ENCODE peak calls at places on chromosomes 5 and 9, in six cellular contexts. T, Z, R, O, N and G are unnamed samples.

GRCh38 chr9:86939896-86940295 is 7.4 kb downstream of the GAS1 start:
- DNase-seq in T (no peak), Z (no peak), R (no peak), O (no peak), N (no peak), G (no peak)

GRCh38 chr9:2286306-2286705 is 271.2 kb downstream of the SMARCA2 start:
- DNase-seq in T (no peak), Z (no peak), R (no peak), O (no peak), N (no peak), G (no peak)

GRCh38 chr9:114754574-114754973 is 51.3 kb downstream of the TNFSF15 start:
- DNase-seq in T (no peak), Z (no peak), R (peak; percentile 12), O (no peak), N (no peak), G (no peak)

GRCh38 chr5:153970496-153970895 is 68.2 kb downstream of the FAM114A2 start:
- DNase-seq in T (no peak), Z (no peak), R (no peak), O (no peak), N (no peak), G (no peak)

GRCh38 chr9:131650254-131650653 is 89.6 kb downstream of the RAPGEF1 start:
- DNase-seq in T (no peak), Z (no peak), R (no peak), O (peak; percentile 99), N (peak; percentile 71), G (no peak)

GRCh38 chr5:78953092-78953800 is 31.9 kb downstream of the ARSB start:
- DNase-seq in T (no peak), Z (no peak), R (no peak), O (no peak), N (no peak), G (no peak)

GRCh38 chr9:70229579-70229978 is 29.2 kb upstream of the SMC5 start:
- DNase-seq in T (no peak), Z (peak; percentile 46), R (no peak), O (no peak), N (no peak), G (no peak)

GRCh38 chr5:159992566-159992965 is 16.4 kb upstream of the TTC1 start:
- DNase-seq in T (no peak), Z (no peak), R (no peak), O (no peak), N (no peak), G (no peak)

GRCh38 chr5:141952030-141952429 is 6.0 kb downstream of the PCDH12 start:
- DNase-seq in T (no peak), Z (no peak), R (no peak), O (no peak), N (no peak), G (no peak)

GRCh38 chr5:44868541-44868940 is 59.8 kb downstream of the MRPS30 start:
- DNase-seq in T (no peak), Z (no peak), R (no peak), O (no peak), N (no peak), G (no peak)

GRCh38 chr5:171855798-171856772 is 70.5 kb downstream of the SMIM23 start:
- DNase-seq in T (no peak), Z (peak; percentile 53), R (no peak), O (no peak), N (no peak), G (no peak)

GRCh38 chr5:172059661-172060100 is 53.2 kb upstream of the FBXW11 start:
- DNase-seq in T (no peak), Z (peak; percentile 36), R (peak; percentile 37), O (no peak), N (no peak), G (no peak)

GRCh38 chr5:55897905-55898304 is 46.7 kb downstream of the IL31RA start:
- DNase-seq in T (no peak), Z (peak; percentile 96), R (no peak), O (peak; percentile 47), N (no peak), G (no peak)

GRCh38 chr9:99055384-99055783 is 49.5 kb upstream of the TGFBR1 start:
- DNase-seq in T (no peak), Z (no peak), R (no peak), O (no peak), N (no peak), G (no peak)

GRCh38 chr5:5629579-5629978 is 207.1 kb downstream of the ICE1 start:
- DNase-seq in T (no peak), Z (peak; percentile 62), R (no peak), O (no peak), N (no peak), G (no peak)

GRCh38 chr9:92990461-92990860 is 43.1 kb downstream of the FGD3 start:
- DNase-seq in T (no peak), Z (no peak), R (no peak), O (no peak), N (no peak), G (no peak)

DNA sequence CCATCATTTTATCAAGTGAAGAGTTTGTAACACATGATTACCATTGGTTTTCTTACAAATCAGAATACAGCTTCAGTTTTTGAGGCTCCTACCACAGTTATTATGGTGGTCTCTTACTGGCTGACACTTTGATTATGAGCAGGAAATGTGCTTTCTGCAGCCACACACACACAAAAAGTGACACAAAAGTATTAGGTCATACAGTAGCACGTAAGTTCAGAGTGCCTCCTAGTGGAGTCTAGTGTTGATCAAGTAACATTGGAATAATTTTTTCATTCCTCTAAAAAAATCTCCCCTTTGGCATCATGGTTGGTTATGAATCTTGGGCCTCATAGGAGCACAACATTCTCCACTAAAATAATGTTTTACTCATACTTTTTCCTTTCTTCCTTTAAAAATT is 37.6 kb downstream of the PAM start:
- DNase-seq in T (no peak), Z (peak; percentile 22), R (peak; percentile 4), O (no peak), N (no peak), G (no peak)
- TF ChIP-seq CTCF in T (peak; percentile 8), Z (peak; percentile 31), R (peak; percentile 50), O (peak; percentile 7), N (no peak), G (no peak)

DNA sequence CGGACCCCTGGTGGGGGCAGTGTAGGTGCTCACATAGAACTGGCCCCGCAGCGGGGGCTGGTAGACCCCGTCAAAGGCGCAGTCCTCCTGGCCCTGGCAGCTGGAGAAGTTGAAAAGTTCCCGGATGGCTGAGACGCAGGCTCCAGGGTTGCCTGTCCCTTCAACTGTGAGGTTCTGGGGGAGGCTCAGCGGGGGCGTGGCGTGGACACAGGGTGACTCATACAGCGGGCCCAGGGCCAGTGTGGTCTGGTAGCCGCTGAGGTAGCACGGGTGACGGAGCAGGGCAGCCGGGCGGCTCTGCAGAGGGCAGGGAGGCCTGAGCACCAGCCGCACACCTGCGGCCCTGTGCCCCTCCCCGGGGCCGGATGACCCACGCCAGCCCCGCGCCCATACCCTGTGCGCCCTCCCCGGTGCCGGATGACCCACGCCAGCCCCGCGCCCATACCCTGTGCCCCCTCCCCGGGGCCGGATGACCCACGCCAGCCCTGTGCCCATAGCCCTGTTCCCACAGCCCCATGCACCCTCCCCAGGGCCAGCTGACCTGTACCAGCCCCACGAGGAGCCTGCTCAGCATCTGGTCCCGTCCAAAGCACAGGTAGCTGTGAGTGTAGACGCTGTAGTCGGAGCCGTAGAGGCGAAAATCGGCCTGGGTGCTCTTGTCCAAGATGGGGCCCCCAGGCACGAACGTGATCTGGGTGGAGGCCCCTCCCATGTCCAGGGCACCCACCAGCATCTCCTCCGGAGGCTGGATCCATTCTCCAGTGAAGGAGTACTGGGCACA is 5.0 kb downstream of the ENTPD8 start:
- DNase-seq in T (no peak), Z (peak; percentile 91), R (no peak), O (peak; percentile 74), N (peak; percentile 80), G (no peak)
- H3K27ac ChIP-seq in T (no peak overlapping the region), Z (no peak overlapping the region), R (no peak overlapping the region), O (no peak overlapping the region), N (no peak overlapping the region), G (no peak overlapping the region)

GRCh38 chr5:12669326-12669725 is 765.1 kb upstream of the CTNND2 start:
- DNase-seq in T (no peak), Z (no peak), R (no peak), O (no peak), N (no peak), G (no peak)

GRCh38 chr5:12668564-12668963 is 764.3 kb upstream of the CTNND2 start:
- DNase-seq in T (no peak), Z (no peak), R (no peak), O (no peak), N (no peak), G (no peak)

GRCh38 chr5:12675956-12676355 is 771.7 kb upstream of the CTNND2 start:
- DNase-seq in T (no peak), Z (no peak), R (no peak), O (no peak), N (no peak), G (no peak)

DNA sequence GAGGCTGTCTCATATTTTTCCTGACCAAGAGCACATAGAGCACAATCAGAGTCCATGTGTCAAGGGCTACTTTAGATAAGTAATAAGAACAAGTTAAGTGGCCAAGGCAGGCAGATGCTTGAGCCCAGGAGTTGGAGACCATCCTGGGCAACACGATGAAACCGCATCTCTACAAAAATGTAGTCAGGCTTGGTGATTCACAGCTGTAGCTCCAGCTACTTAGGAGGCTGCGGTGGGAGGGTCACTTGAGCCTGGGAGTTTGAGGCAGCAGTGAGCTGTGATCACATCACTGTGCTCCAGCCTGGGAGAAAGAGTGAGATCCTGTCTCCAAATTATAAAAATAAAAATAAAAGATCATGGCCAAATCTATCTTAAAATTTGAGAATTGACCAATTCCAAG is 767.9 kb upstream of the CTNND2 start:
- DNase-seq in T (no peak), Z (no peak), R (no peak), O (no peak), N (no peak), G (no peak)
- TF ChIP-seq CTCF in T (no peak), Z (no peak), R (no peak), O (no peak), N (no peak), G (no peak)

GRCh38 chr9:79575560-79575959 is 3.8 kb downstream of the TLE4 start:
- DNase-seq in T (no peak), Z (no peak), R (no peak), O (no peak), N (no peak), G (no peak)

GRCh38 chr9:79580065-79580464 is 8.3 kb downstream of the TLE4 start:
- DNase-seq in T (no peak), Z (no peak), R (no peak), O (no peak), N (no peak), G (no peak)

GRCh38 chr9:79578891-79579290 is 7.1 kb downstream of the TLE4 start:
- DNase-seq in T (no peak), Z (no peak), R (no peak), O (no peak), N (no peak), G (no peak)

GRCh38 chr9:79579624-79580023 is 7.9 kb downstream of the TLE4 start:
- DNase-seq in T (no peak), Z (no peak), R (no peak), O (no peak), N (no peak), G (no peak)

GRCh38 chr9:79577969-79578723 is 6.4 kb downstream of the TLE4 start:
- DNase-seq in T (no peak), Z (no peak), R (no peak), O (no peak), N (no peak), G (no peak)
- H3K27ac ChIP-seq in T (peak overlapping the region; percentile 75), Z (no peak overlapping the region), R (no peak overlapping the region), O (peak overlapping the region; percentile 58), N (no peak overlapping the region), G (peak overlapping the region; percentile 38)

GRCh38 chr9:105046907-105047651 is 119.1 kb upstream of the ABCA1 start:
- DNase-seq in T (no peak), Z (no peak), R (no peak), O (no peak), N (no peak), G (no peak)
- TF ChIP-seq CTCF in T (no peak), Z (no peak), R (no peak), O (no peak), N (no peak), G (no peak)